ENCODE peak calls at places on chromosomes 3 and 15, in five cellular contexts. P is GM23248, W is T-cell, Q is H54, G is kidney. R is an unnamed sample.

GRCh38 chr15:31361764-31362120 is 35.1 kb downstream of the KLF13 start:
- DNase-seq in P (no peak), W (no peak), Q (no peak), G (no peak), R (no peak)

GRCh38 chr15:65069179-65069578 is 1.4 kb upstream of the RASL12 start:
- DNase-seq in P (peak), W (no peak), Q (no peak), G (no peak), R (no peak)

GRCh38 chr3:12367346-12367745 is 78.5 kb downstream of the PPARG start:
- DNase-seq in P (no peak), W (no peak), Q (no peak), G (no peak), R (no peak)

GRCh38 chr3:190414297-190414696 is 26.3 kb downstream of the CLDN16 start:
- DNase-seq in P (no peak), W (no peak), Q (no peak), G (peak), R (no peak)

GRCh38 chr3:168877899-168878298 is 782.2 kb upstream of the GOLIM4 start:
- DNase-seq in P (no peak), W (no peak), Q (no peak), G (no peak), R (no peak)

GRCh38 chr3:187063286-187064081 is 75.8 kb downstream of the RPL39L start:
- DNase-seq in P (no peak), W (no peak), Q (no peak), G (no peak), R (no peak)

GRCh38 chr3:163327086-163327485 is 1751.2 kb downstream of the SI start:
- DNase-seq in P (no peak), W (no peak), Q (no peak), G (no peak), R (no peak)

GRCh38 chr3:169400874-169401273 is 262.6 kb downstream of the MECOM start:
- DNase-seq in P (no peak), W (no peak), Q (no peak), G (no peak), R (no peak)

GRCh38 chr15:85708402-85708932 is 86.3 kb downstream of the KLHL25 start:
- DNase-seq in P (no peak), W (no peak), Q (no peak), G (no peak), R (no peak)

GRCh38 chr15:84604804-84605203 is 4.0 kb downstream of the ZSCAN2 start:
- DNase-seq in P (no peak), W (no peak), Q (no peak), G (no peak), R (no peak)

GRCh38 chr15:61584410-61584809 is 355.3 kb upstream of the RORA start:
- DNase-seq in P (peak), W (no peak), Q (no peak), G (no peak), R (no peak)

GRCh38 chr3:52062499-52062898 is 6.1 kb upstream of the DUSP7 start:
- DNase-seq in P (peak), W (no peak), Q (peak), G (no peak), R (no peak)

GRCh38 chr15:74776851-74777768 is 4.8 kb upstream of the CSK start:
- DNase-seq in P (peak), W (no peak), Q (no peak), G (no peak), R (peak)

GRCh38 chr3:149528344-149528657 is 53.8 kb downstream of the TM4SF4 start:
- DNase-seq in P (no peak), W (no peak), Q (no peak), G (no peak), R (no peak)

GRCh38 chr15:67126551-67127333 is 61.3 kb downstream of the SMAD3 start:
- DNase-seq in P (peak), W (no peak), Q (no peak), G (no peak), R (no peak)

R was measured in T-helper 9 cell.